ENCODE peak calls at places on chromosomes 6 and 20, in seven cellular contexts. W is heart left ventricle, X is AG04450, O is upper lobe of right lung, T is A549, Z is stomach, E is cardiac muscle cell. G is an unnamed sample.

GRCh38 chr6:153117986-153118886 is 12.8 kb downstream of the RGS17 start:
- DNase-seq in X (peak; percentile 26), T (peak; percentile 80), W (no peak), Z (no peak), E (no peak), O (no peak), G (no peak)

GRCh38 chr20:62827323-62828050 is 10.6 kb downstream of the COL9A3 start:
- DNase-seq in W (no peak), X (no peak), Z (no peak), E (no peak), T (no peak), O (no peak), G (no peak)

GRCh38 chr6:62283828-62284411 is 2.1 kb downstream of the KHDRBS2 start:
- DNase-seq in O (no peak), T (peak; percentile 20), W (no peak), X (no peak), Z (no peak), E (peak; percentile 51), G (no peak)

GRCh38 chr6:108947114-108947854 is 99.1 kb downstream of the ARMC2 start:
- DNase-seq in Z (no peak), T (peak; percentile 11), E (no peak), W (no peak), O (no peak), X (peak; percentile 20), G (no peak)

GRCh38 chr20:47243003-47243402 is 113.5 kb downstream of the ZMYND8 start:
- DNase-seq in E (no peak), Z (no peak), T (no peak), O (no peak), W (no peak), X (no peak), G (no peak)

GRCh38 chr6:6546318-6547110 is 42.0 kb upstream of the LY86 start:
- DNase-seq in E (peak; percentile 68), O (peak; percentile 73), W (peak; percentile 42), Z (peak; percentile 28), X (no peak), T (no peak), G (peak; percentile 75)

GRCh38 chr20:4853004-4853403 is 131.3 kb downstream of the PRND start:
- DNase-seq in W (no peak), X (no peak), E (no peak), O (no peak), Z (no peak), T (no peak), G (no peak)

GRCh38 chr6:33207569-33208088 is 671 bp upstream of the RING1 start:
- DNase-seq in X (no peak), W (no peak), T (peak; percentile 25), O (peak; percentile 85), Z (peak; percentile 48), E (peak; percentile 69), G (peak; percentile 84)

GRCh38 chr20:57474816-57475215 is 50.1 kb downstream of the CTCFL start:
- DNase-seq in T (no peak), O (peak; percentile 40), E (no peak), Z (no peak), W (no peak), X (no peak), G (no peak)

GRCh38 chr20:61459705-61460104 is 207.6 kb downstream of the CDH4 start:
- DNase-seq in X (no peak), E (no peak), Z (no peak), O (no peak), T (no peak), W (no peak), G (no peak)

GRCh38 chr6:106622412-106622811 is 6.9 kb downstream of the RTN4IP1 start:
- DNase-seq in E (no peak), W (no peak), Z (no peak), T (no peak), O (no peak), X (no peak), G (no peak)

GRCh38 chr6:26312096-26312463 is 52.9 kb upstream of the BTN3A2 start:
- DNase-seq in O (no peak), X (no peak), T (no peak), W (no peak), E (no peak), Z (no peak), G (no peak)

DNA sequence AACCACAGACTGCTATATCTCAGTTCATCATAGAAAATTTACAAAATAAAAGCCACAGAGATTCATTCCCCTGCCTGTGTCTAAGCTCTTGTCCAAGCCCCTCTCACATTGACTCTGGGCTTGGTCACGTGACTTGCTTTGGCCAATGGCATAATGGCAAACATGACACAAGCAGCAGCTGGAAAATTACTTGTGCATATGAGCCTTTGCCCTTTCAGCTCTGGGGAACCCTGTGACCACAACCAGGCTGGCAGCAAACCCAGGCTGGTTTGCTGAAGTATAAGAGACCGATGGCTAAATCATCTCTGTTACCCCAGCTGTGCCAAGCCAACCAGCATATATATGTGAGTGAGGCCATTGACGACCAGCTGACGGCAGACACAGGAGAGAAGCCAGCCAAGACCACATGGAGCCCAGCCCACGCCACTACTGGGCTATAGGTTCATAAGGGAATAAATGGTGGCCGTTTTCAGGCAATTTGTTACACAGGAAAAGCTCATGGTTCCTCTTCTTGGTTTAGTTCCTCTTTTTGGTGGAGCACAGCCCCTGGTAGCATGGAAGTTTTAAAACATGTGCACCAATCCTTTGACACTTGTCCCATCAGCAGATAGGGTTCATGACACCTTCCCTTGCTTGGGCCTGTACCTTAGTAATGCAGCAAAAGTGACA is 31.8 kb upstream of the RSPO4 start:
- DNase-seq in X (no peak), O (peak; percentile 75), W (no peak), Z (no peak), E (no peak), T (no peak), G (no peak)
- H3K27ac ChIP-seq in X (no peak overlapping the region), O (peak overlapping the region; percentile 47), W (no peak overlapping the region), Z (no peak overlapping the region), E (no peak overlapping the region), T (no peak overlapping the region), G (no peak overlapping the region)

DNA sequence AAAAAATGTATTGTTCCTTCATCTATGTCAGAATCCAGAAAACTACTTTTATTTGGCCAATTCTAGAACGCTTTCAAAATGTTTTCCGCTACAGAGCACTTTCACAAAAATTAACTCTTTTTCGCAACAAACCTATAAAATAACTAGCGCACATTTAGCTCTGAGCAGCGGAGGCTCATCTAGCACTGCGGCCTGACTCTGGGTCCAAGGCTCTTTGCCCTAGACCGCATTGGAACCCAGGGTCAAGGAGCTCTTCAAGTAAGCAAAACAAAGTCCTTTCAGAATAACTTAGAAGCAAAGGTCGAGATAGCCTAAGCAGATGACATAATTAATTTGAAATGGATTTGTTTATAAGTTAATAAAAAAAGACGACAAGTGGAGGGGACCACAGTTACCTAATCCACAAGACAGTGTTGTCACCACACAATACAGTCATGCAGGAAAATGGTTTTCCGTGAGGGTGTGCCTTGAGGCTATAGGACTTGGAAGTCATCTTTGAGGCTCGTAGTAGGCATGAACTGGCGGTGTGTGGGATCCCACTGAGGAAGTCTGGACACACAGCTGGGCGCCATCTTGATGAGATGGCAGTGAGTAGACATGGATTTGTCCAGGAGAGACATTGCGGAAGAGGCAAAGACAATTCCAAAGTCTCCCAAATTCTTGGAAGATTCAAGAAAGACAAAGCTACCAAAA is 29.2 kb upstream of the IRF4 start:
- DNase-seq in X (no peak), Z (no peak), E (no peak), W (no peak), O (no peak), T (no peak), G (no peak)
- H3K9me3 ChIP-seq in X (peaks cover 68% of the 10 kb centered on the region), Z (peaks cover 22% of the 10 kb centered on the region), E (peaks cover 3% of the 10 kb centered on the region), W (no peaks in the 10 kb centered on the region), O (no peaks in the 10 kb centered on the region), T (peaks cover 2% of the 10 kb centered on the region), G (no peaks in the 10 kb centered on the region)

GRCh38 chr6:143545165-143545564 is 33.6 kb upstream of the FUCA2 start:
- DNase-seq in W (no peak), O (no peak), E (no peak), Z (no peak), X (no peak), T (no peak), G (no peak)
- H3K27ac ChIP-seq in W (no peak overlapping the region), O (no peak overlapping the region), E (no peak overlapping the region), Z (no peak overlapping the region), X (no peak overlapping the region), T (no peak overlapping the region), G (no peak overlapping the region)

GRCh38 chr6:164693934-164694333 is 615.5 kb downstream of the C6orf118 start:
- DNase-seq in W (peak; percentile 8), E (no peak), T (no peak), X (no peak), O (no peak), Z (no peak), G (no peak)
- H3K9me3 ChIP-seq in W (no peaks in the 10 kb centered on the region), E (no peaks in the 10 kb centered on the region), T (no peaks in the 10 kb centered on the region), X (peaks cover 18% of the 10 kb centered on the region), O (no peaks in the 10 kb centered on the region), Z (no peaks in the 10 kb centered on the region), G (no peaks in the 10 kb centered on the region)

DNA sequence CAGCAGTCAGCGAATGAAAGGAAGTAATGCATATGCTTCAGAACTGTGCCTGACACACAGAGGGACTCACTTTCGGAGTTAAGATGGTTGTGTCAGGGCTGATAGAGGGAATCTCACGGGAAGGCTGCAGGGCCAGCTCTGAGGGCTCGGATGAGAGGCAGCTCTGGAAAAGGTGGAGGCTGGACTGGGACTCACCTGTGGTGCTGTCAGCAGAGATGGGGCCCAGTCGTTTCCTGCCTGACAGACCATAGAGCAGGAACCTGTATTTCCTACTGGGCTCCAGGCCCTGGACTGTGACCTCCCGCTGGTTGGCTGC is 9.3 kb downstream of the CYP21A2 start:
- DNase-seq in W (no peak), T (no peak), E (no peak), O (no peak), X (no peak), Z (no peak), G (peak; percentile 29)
- H3K27ac ChIP-seq in W (peak overlapping the region; percentile 76), T (peak overlapping the region; percentile 67), E (no peak overlapping the region), O (peak overlapping the region; percentile 30), X (no peak overlapping the region), Z (peak overlapping the region; percentile 67), G (peak overlapping the region; percentile 3)

GRCh38 chr6:125693480-125693879 is 56.0 kb upstream of the HEY2 start:
- DNase-seq in W (no peak), X (no peak), O (no peak), T (no peak), Z (no peak), E (no peak), G (no peak)

GRCh38 chr6:125682939-125683338 is 66.5 kb upstream of the HEY2 start:
- DNase-seq in W (no peak), T (no peak), O (no peak), E (no peak), Z (no peak), X (no peak), G (no peak)

DNA sequence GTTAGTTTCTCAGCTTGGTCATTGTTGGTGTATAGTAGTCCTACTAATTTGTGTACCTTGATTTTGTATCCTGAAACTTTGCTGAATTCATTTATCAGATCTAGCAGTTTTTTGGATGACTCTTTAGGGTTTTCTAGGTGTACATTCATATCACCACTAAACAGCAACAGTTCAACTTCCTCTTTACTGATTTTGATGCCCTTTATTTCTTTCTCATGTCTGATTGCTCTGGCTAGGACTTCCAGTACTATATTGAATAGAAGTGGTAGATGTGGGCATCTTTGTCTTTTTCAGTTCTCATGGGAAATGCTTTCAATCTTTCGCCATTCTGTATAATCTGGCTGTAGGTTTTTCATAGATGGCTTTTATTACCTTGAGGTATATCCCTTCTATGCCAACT is 61.3 kb upstream of the HEY2 start:
- DNase-seq in X (no peak), O (no peak), W (no peak), E (no peak), T (no peak), Z (no peak), G (no peak)
- H3K9me3 ChIP-seq in X (no peaks in the 10 kb centered on the region), O (peaks cover 4% of the 10 kb centered on the region), W (no peaks in the 10 kb centered on the region), E (no peaks in the 10 kb centered on the region), T (no peaks in the 10 kb centered on the region), Z (no peaks in the 10 kb centered on the region), G (no peaks in the 10 kb centered on the region)